ENCODE peak calls at places on chromosomes 11 and 22, in seven cellular contexts. K is astrocyte of the spinal cord, G is PC-9, T is GM12865, D is spleen, B is cardiac fibroblast, V is MM.1S. X is an unnamed sample.

GRCh38 chr11:72471005-72471898 is 36.9 kb upstream of the CLPB start:
- DNase-seq in V (peak), G (peak), K (peak), D (peak), T (peak), B (peak), X (peak)

GRCh38 chr11:47306484-47306844 is 36.5 kb downstream of the MADD start:
- DNase-seq in V (no peak), K (no peak), T (no peak), B (no peak), G (no peak), D (no peak), X (no peak)

GRCh38 chr11:3052109-3052479 is 5.1 kb downstream of the CARS1 start:
- DNase-seq in D (no peak), B (no peak), V (no peak), K (no peak), T (peak), G (no peak), X (no peak)

GRCh38 chr22:36395061-36395849 is 7.5 kb upstream of the MYH9 start:
- DNase-seq in B (no peak), G (peak), K (no peak), D (no peak), V (no peak), T (no peak), X (peak)

GRCh38 chr11:118406599-118407166 is 5.3 kb downstream of the ATP5MG start:
- DNase-seq in G (no peak), D (no peak), K (peak), V (no peak), T (peak), B (peak), X (peak)

GRCh38 chr11:68439355-68440065 is 21.0 kb upstream of the PPP6R3 start:
- DNase-seq in G (no peak), V (no peak), B (no peak), K (no peak), D (no peak), T (no peak), X (no peak)

GRCh38 chr11:12053606-12054361 is 45.4 kb upstream of the DKK3 start:
- DNase-seq in T (no peak), B (peak), V (no peak), D (no peak), G (no peak), K (no peak), X (no peak)

GRCh38 chr11:110908401-110909106 is 196.3 kb upstream of the ARHGAP20 start:
- DNase-seq in D (no peak), G (peak), V (no peak), B (peak), T (no peak), K (peak), X (no peak)

GRCh38 chr11:57483570-57483934 is 23.2 kb downstream of the RTN4RL2 start:
- DNase-seq in G (no peak), B (no peak), T (no peak), K (no peak), V (no peak), D (no peak), X (no peak)

GRCh38 chr11:15073361-15074205 is at the start of gene CALCB:
- DNase-seq in V (no peak), D (no peak), B (peak), G (no peak), T (no peak), K (peak), X (peak)

GRCh38 chr11:85810521-85810870 is 445 bp downstream of the SYTL2 start:
- DNase-seq in G (no peak), V (no peak), B (no peak), K (no peak), T (no peak), D (no peak), X (peak)

GRCh38 chr11:129888451-129888850 is 6.9 kb downstream of the NFRKB start:
- DNase-seq in V (no peak), D (no peak), K (no peak), B (no peak), G (no peak), T (no peak), X (no peak)

GRCh38 chr11:78851883-78852586 is 277.4 kb upstream of the NARS2 start:
- DNase-seq in T (no peak), D (no peak), G (no peak), B (no peak), V (no peak), K (no peak), X (no peak)

GRCh38 chr22:45502215-45503070 is at the start of gene FBLN1:
- DNase-seq in V (no peak), K (no peak), T (no peak), G (peak), D (no peak), B (no peak), X (no peak)

GRCh38 chr22:47090591-47091240 is 328.3 kb downstream of the TBC1D22A start:
- DNase-seq in K (peak), T (no peak), D (no peak), V (no peak), G (no peak), B (peak), X (no peak)

GRCh38 chr11:20912046-20912821 is 242.8 kb downstream of the NELL1 start:
- DNase-seq in T (no peak), D (no peak), G (no peak), V (no peak), K (no peak), B (no peak), X (no peak)

GRCh38 chr11:45857834-45858492 is 10.7 kb downstream of the CRY2 start:
- DNase-seq in B (peak), G (peak), T (no peak), V (no peak), D (no peak), K (peak), X (peak)

GRCh38 chr11:60924110-60924905 is at the start of gene TMEM132A:
- DNase-seq in K (peak), D (peak), G (peak), T (no peak), B (peak), V (no peak), X (peak)

GRCh38 chr11:56271092-56271491 is 2.9 kb upstream of the OR5T1 start:
- DNase-seq in V (no peak), D (no peak), B (no peak), K (no peak), T (no peak), G (no peak), X (no peak)

GRCh38 chr11:57230797-57231538 is 6.1 kb downstream of the APLNR start:
- DNase-seq in D (no peak), G (no peak), V (no peak), T (no peak), B (no peak), K (no peak), X (no peak)

GRCh38 chr11:43895601-43896000 is 15.0 kb downstream of the ALKBH3 start:
- DNase-seq in D (no peak), V (no peak), T (no peak), K (no peak), G (no peak), B (no peak), X (no peak)

GRCh38 chr11:75303544-75304224 is 47.8 kb downstream of the ARRB1 start:
- DNase-seq in T (no peak), B (no peak), V (no peak), K (no peak), G (no peak), D (no peak), X (no peak)

GRCh38 chr11:83835423-83835822 is 549.3 kb upstream of the CCDC90B start:
- DNase-seq in B (no peak), V (peak), G (no peak), D (no peak), T (peak), K (peak), X (no peak)

GRCh38 chr11:32107647-32108046 is 16.8 kb downstream of the RCN1 start:
- DNase-seq in T (peak), D (no peak), B (no peak), G (peak), K (no peak), V (no peak), X (no peak)

GRCh38 chr22:32490279-32490678 is 15.7 kb downstream of the FBXO7 start:
- DNase-seq in D (no peak), G (no peak), K (no peak), V (no peak), T (no peak), B (no peak), X (no peak)

GRCh38 chr11:61747389-61748285 is 4.8 kb upstream of the MYRF start:
- DNase-seq in G (peak), T (peak), D (peak), B (peak), V (peak), K (peak), X (peak)

DNA sequence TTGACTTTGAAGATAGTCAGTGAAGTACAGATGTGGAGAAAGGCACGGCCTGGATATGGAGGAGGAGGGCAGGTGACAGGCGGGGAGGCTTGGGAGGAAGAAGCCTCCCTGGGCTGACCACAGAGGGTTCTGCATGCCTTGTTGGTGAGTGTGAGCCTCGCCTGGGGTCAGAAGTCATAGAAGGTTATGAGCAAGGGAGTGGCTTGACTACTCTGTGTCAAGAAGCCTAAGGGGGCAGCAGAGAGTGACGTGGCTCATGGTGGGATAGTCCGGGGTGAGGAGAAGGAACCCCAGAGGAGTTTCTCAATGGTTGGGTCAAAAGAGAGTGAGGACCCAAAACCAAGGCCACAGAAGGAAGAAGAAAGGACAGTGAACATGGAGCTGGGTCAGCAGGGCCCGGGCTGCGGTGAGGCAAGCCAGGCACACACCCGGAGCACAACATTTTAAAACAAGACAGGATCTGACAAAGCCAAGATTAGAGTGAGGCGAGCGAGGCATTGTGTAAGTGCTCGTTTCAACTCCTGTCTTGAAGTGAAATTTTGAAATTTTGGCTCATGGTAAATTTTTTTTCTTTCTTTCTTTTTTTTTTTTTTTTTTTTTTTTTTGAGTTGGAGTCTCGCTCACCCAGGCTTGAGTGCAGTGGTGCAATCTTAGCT is 31.9 kb downstream of the PDGFB start:
- DNase-seq in T (no peak), K (no peak), G (peak), V (no peak), D (peak), B (peak), X (no peak)
- TF ChIP-seq CTCF in T (no peak), K (no peak), G (peak), V (no peak), D (no peak), B (peak), X (no peak)

GRCh38 chr11:59102259-59102765 is 4.7 kb upstream of the FAM111B start:
- DNase-seq in V (peak), T (peak), D (peak), G (no peak), B (peak), K (peak), X (peak)
- TF ChIP-seq CTCF in V (peak), T (peak), D (peak), G (no peak), B (peak), K (peak), X (peak)

DNA sequence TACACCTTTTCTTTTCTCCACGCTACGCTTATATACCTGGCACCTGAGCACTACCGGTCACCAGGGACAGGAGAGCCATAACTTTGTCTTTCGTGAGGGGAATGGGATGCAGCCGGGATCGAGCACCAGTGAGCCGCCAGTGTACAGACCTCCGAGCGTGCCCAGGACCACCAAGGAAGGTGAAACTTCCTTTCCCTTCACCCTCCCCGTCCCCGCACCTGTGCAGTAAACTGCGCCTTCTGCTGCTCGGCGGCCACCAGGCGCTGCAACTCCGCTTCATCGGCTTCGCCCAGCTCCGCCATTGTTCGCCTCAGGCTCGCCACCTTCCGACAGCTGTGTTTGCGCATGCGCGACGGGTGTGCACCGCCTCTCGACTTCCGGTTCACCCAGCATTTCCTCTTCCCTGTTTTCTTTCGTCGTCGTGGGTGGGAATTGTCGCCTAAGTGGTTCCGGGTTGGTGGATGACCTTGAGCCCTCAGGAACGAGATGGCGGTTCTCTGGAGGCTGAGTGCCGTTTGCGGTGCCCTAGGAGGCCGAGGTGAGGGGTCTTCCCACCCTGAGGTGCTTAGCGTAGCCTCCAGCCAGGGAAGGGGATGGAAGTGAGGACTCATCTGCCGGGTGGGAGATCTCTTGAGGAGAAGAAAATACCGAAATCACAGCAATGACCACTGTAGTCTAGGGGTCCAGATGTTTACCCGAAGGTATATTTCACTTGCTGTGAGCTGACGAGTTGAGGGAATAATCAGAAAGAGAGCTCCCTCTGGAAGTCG is at the start of the genes SDHD and TIMM8B:
- DNase-seq in V (peak), T (peak), G (peak), B (peak), D (peak), K (peak), X (peak)
- TF ChIP-seq CTCF in V (peak), T (peak), G (no peak), B (peak), D (peak), K (peak), X (no peak)

GRCh38 chr11:122791836-122792235 is 46.5 kb upstream of the CRTAM start:
- DNase-seq in K (peak), G (no peak), V (no peak), T (no peak), B (peak), D (no peak), X (no peak)
- TF ChIP-seq CTCF in K (no peak), G (no peak), V (no peak), T (no peak), B (no peak), D (no peak), X (no peak)

GRCh38 chr11:8335186-8335585 is 71.5 kb upstream of the LMO1 start:
- DNase-seq in T (no peak), B (no peak), K (no peak), V (no peak), D (no peak), G (no peak), X (no peak)

GRCh38 chr11:8331767-8332166 is 68.1 kb upstream of the LMO1 start:
- DNase-seq in D (no peak), K (peak), V (no peak), B (no peak), G (no peak), T (no peak), X (no peak)

GRCh38 chr11:8332196-8332595 is 68.5 kb upstream of the LMO1 start:
- DNase-seq in T (no peak), D (no peak), K (no peak), V (no peak), G (no peak), B (no peak), X (no peak)

GRCh38 chr11:8335683-8336082 is 72.0 kb upstream of the LMO1 start:
- DNase-seq in D (no peak), K (no peak), T (no peak), B (no peak), G (peak), V (no peak), X (no peak)

DNA sequence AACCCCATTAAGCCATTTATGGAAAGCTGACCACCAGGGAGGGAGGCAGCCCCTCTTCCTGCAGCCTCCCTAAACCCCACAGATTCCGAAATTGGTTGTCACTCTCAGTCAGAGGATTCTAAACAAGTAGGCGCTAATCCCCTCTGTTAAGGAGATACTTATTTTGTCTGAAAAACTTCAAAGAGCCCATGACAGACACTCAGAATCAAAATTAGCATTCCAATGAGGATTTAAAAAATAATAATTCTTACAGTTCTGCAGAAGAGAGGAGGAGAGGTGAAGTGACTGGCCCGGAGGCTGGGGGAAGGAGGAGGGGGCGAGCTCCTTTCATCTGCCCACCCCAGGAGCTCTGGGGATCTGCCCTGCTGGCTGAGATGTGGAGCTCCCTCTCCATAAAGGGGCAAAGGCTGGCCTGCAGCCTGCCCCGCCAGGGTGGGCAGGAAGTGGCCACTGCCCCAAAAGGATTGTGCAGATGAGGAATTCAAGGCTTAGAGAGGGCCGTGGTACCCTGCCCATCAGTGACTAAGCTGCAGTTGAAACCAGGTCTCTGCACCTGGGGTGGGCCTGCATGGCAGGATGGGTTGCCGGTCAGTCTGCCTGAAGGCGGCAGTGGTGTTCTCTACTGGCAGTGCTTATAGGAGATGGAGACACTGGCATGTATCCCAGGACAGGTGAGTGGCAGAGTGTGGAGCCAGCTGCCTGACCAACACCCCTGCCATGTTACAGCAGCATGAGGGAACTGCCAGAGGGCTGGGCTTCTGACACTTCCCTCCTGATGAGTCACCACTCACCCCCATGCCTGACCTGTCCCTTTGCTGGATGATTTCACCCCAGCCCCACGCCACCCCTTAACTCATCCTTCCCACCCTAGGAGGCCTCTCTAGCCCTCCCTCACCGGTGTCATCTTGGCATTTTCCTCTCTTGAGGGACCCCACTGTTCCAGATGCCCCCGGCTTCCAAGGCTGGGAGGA is 70.0 kb upstream of the LMO1 start:
- DNase-seq in B (no peak), D (no peak), T (no peak), K (no peak), V (no peak), G (peak), X (no peak)
- TF ChIP-seq CTCF in B (no peak), D (no peak), T (no peak), K (no peak), V (no peak), G (peak), X (no peak)

GRCh38 chr11:17547932-17548331 is 873 bp downstream of the OTOG start:
- DNase-seq in G (no peak), D (no peak), B (no peak), K (no peak), V (no peak), T (no peak), X (no peak)
- TF ChIP-seq CTCF in G (no peak), D (no peak), B (peak), K (peak), V (no peak), T (no peak), X (no peak)

DNA sequence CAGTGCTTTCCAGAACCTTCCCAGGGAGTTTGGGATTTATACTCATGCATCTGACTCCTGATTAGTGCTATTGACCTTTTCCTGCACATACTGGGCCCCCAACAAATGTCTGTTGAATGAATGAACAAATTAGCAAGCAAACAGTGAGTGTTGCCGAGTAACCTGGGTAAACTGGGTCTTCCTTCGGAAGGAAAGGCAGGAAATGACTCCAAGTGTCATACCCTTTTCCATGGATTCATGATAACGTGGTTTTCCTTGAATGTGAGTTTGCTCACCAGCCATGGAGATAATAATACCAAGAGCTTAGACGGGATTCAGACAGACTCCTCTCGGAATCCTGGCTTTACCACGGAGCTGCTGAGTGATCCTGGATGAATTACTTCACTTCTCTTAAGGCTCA is 16.7 kb downstream of the TECTA start:
- DNase-seq in K (no peak), G (no peak), T (no peak), V (no peak), B (no peak), D (no peak), X (no peak)
- TF ChIP-seq CTCF in K (no peak), G (no peak), T (no peak), V (no peak), B (no peak), D (no peak), X (no peak)

GRCh38 chr22:43098356-43098755 is 9.2 kb upstream of the TTLL1 start:
- DNase-seq in T (no peak), K (no peak), G (no peak), D (no peak), B (no peak), V (no peak), X (no peak)

GRCh38 chr22:43101306-43101705 is 9.2 kb upstream of the BIK start:
- DNase-seq in V (no peak), G (no peak), D (no peak), T (no peak), K (no peak), B (no peak), X (no peak)

GRCh38 chr22:43099095-43099494 is 9.9 kb upstream of the TTLL1 start:
- DNase-seq in B (no peak), T (no peak), G (no peak), K (no peak), V (no peak), D (no peak), X (no peak)

GRCh38 chr22:43096420-43096819 is 7.2 kb upstream of the TTLL1 start:
- DNase-seq in D (no peak), G (no peak), V (no peak), T (no peak), K (no peak), B (no peak), X (no peak)

DNA sequence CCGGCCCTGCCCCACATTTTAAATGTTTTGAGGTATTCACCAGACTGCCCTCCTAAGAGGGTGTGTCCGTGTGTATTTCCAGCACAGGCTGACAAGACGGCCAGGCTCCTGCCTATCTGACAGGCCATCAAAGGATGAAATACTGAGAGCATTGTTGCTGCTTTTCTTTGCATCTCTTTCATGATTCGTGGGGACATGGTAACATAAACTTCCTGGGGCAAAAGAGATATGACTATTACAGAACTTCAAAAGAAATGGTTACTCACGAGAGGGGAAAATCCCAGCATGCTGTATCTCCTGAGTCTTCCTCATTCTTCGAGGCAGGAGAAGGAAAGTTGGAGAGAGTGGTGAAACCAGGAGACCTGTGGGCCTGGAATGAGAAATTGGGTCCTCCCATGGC is 10.3 kb upstream of the BIK start:
- DNase-seq in K (no peak), V (no peak), D (no peak), B (no peak), T (peak), G (peak), X (no peak)
- TF ChIP-seq CTCF in K (no peak), V (no peak), D (no peak), B (no peak), T (no peak), G (no peak), X (no peak)

X was measured in body of pancreas.